ENCODE peak calls at places on chromosome 14, in seven cellular contexts. Q is stimulated activated CD4-positive, alpha-beta T cell treated with anti-CD3 and anti-CD28 coated beads, TNF-alpha, amount 100 ng/mL, for 24 hours; X is tibial artery; T is Right ventricle myocardium superior; N is heart left ventricle; K is amygdala; B is M059J. M is an unnamed sample.

GRCh38 chr14:30114051-30114450 is 186.4 kb upstream of the PRKD1 start:
- DNase-seq in B (no peak), N (no peak), K (no peak), T (no peak), Q (no peak), X (no peak), M (no peak)

GRCh38 chr14:89056394-89056793 is 231.9 kb downstream of the TTC8 start:
- DNase-seq in K (no peak), T (no peak), B (no peak), X (no peak), Q (no peak), N (no peak), M (no peak)

GRCh38 chr14:20612403-20612802 is 21.2 kb upstream of the RNASE12 start:
- DNase-seq in K (no peak), N (no peak), B (no peak), Q (no peak), X (no peak), T (no peak), M (no peak)

GRCh38 chr14:49203676-49204075 is 382.5 kb downstream of the RPS29 start:
- DNase-seq in B (no peak), X (no peak), K (no peak), Q (no peak), T (no peak), N (no peak), M (no peak)

GRCh38 chr14:26839481-26839880 is 241.6 kb upstream of the NOVA1 start:
- DNase-seq in K (no peak), X (no peak), Q (no peak), T (no peak), N (no peak), B (no peak), M (no peak)

GRCh38 chr14:88551936-88552565 is 2.8 kb downstream of the PTPN21 start:
- DNase-seq in Q (no peak), B (no peak), X (no peak), N (peak; percentile 38), K (no peak), T (peak; percentile 43), M (no peak)

GRCh38 chr14:98901511-98902205 is 370.3 kb downstream of the BCL11B start:
- DNase-seq in B (no peak), X (no peak), Q (no peak), K (no peak), N (no peak), T (no peak), M (no peak)

GRCh38 chr14:76439237-76439775 is 63.4 kb downstream of the ESRRB start:
- DNase-seq in B (no peak), Q (no peak), T (no peak), N (no peak), K (no peak), X (no peak), M (no peak)

GRCh38 chr14:66920196-66920595 is 269.0 kb upstream of the GARIN2 start:
- DNase-seq in T (no peak), X (no peak), K (no peak), Q (no peak), N (no peak), B (peak; percentile 16), M (no peak)

GRCh38 chr14:64919618-64920017 is 5.4 kb downstream of the CHURC1 start:
- DNase-seq in N (no peak), X (no peak), B (no peak), K (no peak), T (no peak), Q (no peak), M (no peak)

GRCh38 chr14:51996148-51996746 is 6.9 kb downstream of the RTRAF start:
- DNase-seq in B (peak; percentile 30), K (no peak), Q (no peak), X (no peak), T (no peak), N (no peak), M (no peak)

GRCh38 chr14:95505030-95505589 is 11.3 kb downstream of the SYNE3 start:
- DNase-seq in N (no peak), T (no peak), X (no peak), B (no peak), K (no peak), Q (no peak), M (no peak)

GRCh38 chr14:50875359-50876090 is 3.7 kb downstream of the ABHD12B start:
- DNase-seq in B (peak; percentile 11), N (no peak), K (no peak), T (no peak), Q (peak; percentile 40), X (no peak), M (no peak)

GRCh38 chr14:71143391-71144290 is 236.4 kb downstream of the PCNX1 start:
- DNase-seq in Q (peak; percentile 13), T (no peak), X (no peak), K (no peak), B (peak; percentile 98), N (no peak), M (no peak)

GRCh38 chr14:90820958-90821357 is 4.7 kb upstream of the TTC7B start:
- DNase-seq in N (no peak), K (no peak), B (peak; percentile 77), X (no peak), T (no peak), Q (peak; percentile 66), M (no peak)

GRCh38 chr14:56659361-56659760 is 79.8 kb downstream of the TMEM260 start:
- DNase-seq in K (no peak), B (no peak), X (no peak), N (no peak), T (no peak), Q (no peak), M (no peak)

GRCh38 chr14:99950191-99950590 is 115.0 kb upstream of the EVL start:
- DNase-seq in T (no peak), Q (no peak), X (no peak), N (no peak), K (no peak), B (no peak), M (no peak)

GRCh38 chr14:78921856-78922255 is 751.7 kb downstream of the NRXN3 start:
- DNase-seq in N (no peak), T (no peak), Q (no peak), X (no peak), K (no peak), B (peak; percentile 66), M (no peak)

GRCh38 chr14:53951661-53952265 is 4.9 kb downstream of the BMP4 start:
- DNase-seq in N (no peak), B (no peak), Q (no peak), K (no peak), T (no peak), X (no peak), M (no peak)

GRCh38 chr14:103126088-103126872 is 3.0 kb downstream of the TNFAIP2 start:
- DNase-seq in X (no peak), N (peak; percentile 28), Q (no peak), B (no peak), K (no peak), T (peak; percentile 43), M (no peak)

GRCh38 chr14:88463318-88463717 is 77.9 kb downstream of the SPATA7 start:
- DNase-seq in K (no peak), B (peak; percentile 11), T (no peak), N (no peak), Q (no peak), X (no peak), M (no peak)

GRCh38 chr14:102523200-102524025 is 13.8 kb upstream of the ANKRD9 start:
- DNase-seq in B (no peak), K (no peak), Q (no peak), T (no peak), X (no peak), N (no peak), M (no peak)

GRCh38 chr14:74733241-74733640 is 20.3 kb downstream of the FCF1 start:
- DNase-seq in K (no peak), X (no peak), Q (no peak), N (no peak), B (no peak), T (no peak), M (no peak)

GRCh38 chr14:77844802-77845201 is 44.9 kb downstream of the ADCK1 start:
- DNase-seq in Q (no peak), T (no peak), X (no peak), B (no peak), N (no peak), K (no peak), M (no peak)

GRCh38 chr14:26993541-26993940 is 395.7 kb upstream of the NOVA1 start:
- DNase-seq in N (no peak), Q (no peak), B (no peak), K (no peak), T (no peak), X (no peak), M (no peak)

GRCh38 chr14:96166475-96167223 is 38.0 kb upstream of the BDKRB2 start:
- DNase-seq in B (peak; percentile 19), Q (no peak), X (no peak), T (no peak), N (no peak), K (no peak), M (no peak)

GRCh38 chr14:100230361-100230760 is 8.6 kb upstream of the YY1 start:
- DNase-seq in T (no peak), K (no peak), B (no peak), Q (no peak), N (no peak), X (no peak), M (no peak)

GRCh38 chr14:41482861-41483260 is 123.8 kb upstream of the LRFN5 start:
- DNase-seq in N (no peak), Q (no peak), T (no peak), X (no peak), B (no peak), K (no peak), M (no peak)

GRCh38 chr14:104505085-104506074 is 74.2 kb upstream of the C14orf180 start:
- DNase-seq in N (no peak), X (no peak), K (no peak), Q (no peak), T (no peak), B (no peak), M (no peak)

GRCh38 chr14:38404100-38404541 is 148.2 kb upstream of the CLEC14A start:
- DNase-seq in X (no peak), N (no peak), Q (no peak), K (no peak), B (peak; percentile 56), T (no peak), M (no peak)

GRCh38 chr14:102280376-102280962 is 24.5 kb downstream of the MOK start:
- DNase-seq in X (no peak), Q (no peak), N (no peak), K (no peak), T (no peak), B (peak; percentile 96), M (no peak)

GRCh38 chr14:88323520-88324199 is 591 bp upstream of the KCNK10 start:
- DNase-seq in X (no peak), K (no peak), T (no peak), B (no peak), Q (no peak), N (no peak), M (no peak)

GRCh38 chr14:72901361-72901760 is 7.5 kb upstream of the DPF3 start:
- DNase-seq in Q (no peak), K (no peak), N (no peak), X (no peak), B (no peak), T (no peak), M (no peak)